ENCODE peak calls at places on chromosomes 6 and 20, in seven cellular contexts. W is AG20443; S is breast epithelium; F is CD4-positive, alpha-beta T cell; R is tibial artery; B is GDM1; Q is GM12892. V is an unnamed sample.

GRCh38 chr6:126534418-126534817 is 194.5 kb downstream of the CENPW start:
- DNase-seq in S (no peak), W (no peak), R (no peak), B (no peak), F (no peak), Q (no peak), V (no peak)

GRCh38 chr6:134358320-134358719 is 40.4 kb upstream of the SGK1 start:
- DNase-seq in Q (no peak), B (no peak), S (no peak), R (no peak), F (no peak), W (no peak), V (no peak)

GRCh38 chr6:34025112-34025807 is 120.6 kb downstream of the GRM4 start:
- DNase-seq in W (no peak), R (no peak), S (no peak), Q (no peak), F (no peak), B (no peak), V (no peak)

GRCh38 chr20:60977896-60978295 is 274.2 kb upstream of the CDH4 start:
- DNase-seq in Q (no peak), W (no peak), B (no peak), R (no peak), S (no peak), F (no peak), V (no peak)

GRCh38 chr6:11380969-11381744 is 148.7 kb upstream of the NEDD9 start:
- DNase-seq in Q (no peak), F (no peak), S (no peak), W (no peak), R (no peak), B (no peak), V (peak)

GRCh38 chr20:37395921-37396519 is 50.1 kb downstream of the SRC start:
- DNase-seq in W (no peak), F (no peak), R (no peak), Q (no peak), B (no peak), S (no peak), V (no peak)

GRCh38 chr20:42074944-42075343 is 456.8 kb upstream of the CHD6 start:
- DNase-seq in S (no peak), Q (no peak), B (no peak), F (no peak), R (no peak), W (no peak), V (no peak)

GRCh38 chr20:23148721-23149570 is 62.8 kb upstream of the CD93 start:
- DNase-seq in Q (no peak), S (no peak), B (no peak), W (no peak), F (no peak), R (peak), V (no peak)

GRCh38 chr20:32474009-32474716 is 111.0 kb downstream of the NOL4L start:
- DNase-seq in Q (no peak), W (no peak), R (no peak), B (no peak), F (no peak), S (no peak), V (no peak)

GRCh38 chr20:1618954-1619550 is 757 bp downstream of the SIRPB1 start:
- DNase-seq in W (no peak), F (no peak), B (no peak), S (no peak), R (no peak), Q (no peak), V (no peak)

GRCh38 chr6:137417411-137417810 is 76.8 kb downstream of the OLIG3 start:
- DNase-seq in B (no peak), F (no peak), W (no peak), Q (no peak), R (no peak), S (no peak), V (no peak)

V was measured in astrocyte of the cerebellum.